ENCODE peak calls at places on chromosomes 11 and 22, in nine cellular contexts. Y, K, G, U, M, V, Q, R and D are unnamed samples.

GRCh38 chr22:42160830-42161696 is 30.5 kb upstream of the CYP2D6 start:
- DNase-seq in Y (no peak), K (no peak), V (no peak), Q (peak; percentile 14), U (no peak), G (no peak), R (no peak), M (no peak), D (no peak)

GRCh38 chr11:86510097-86510496 is 135.4 kb downstream of the CCDC81 start:
- DNase-seq in R (no peak), M (no peak), U (no peak), V (no peak), Y (no peak), Q (no peak), G (no peak), K (no peak), D (no peak)

GRCh38 chr11:104041792-104042191 is 5.4 kb downstream of the DDI1 start:
- DNase-seq in Q (no peak), R (no peak), K (no peak), M (no peak), Y (no peak), U (no peak), G (no peak), V (no peak), D (no peak)

GRCh38 chr22:27686534-27686933 is 115.0 kb downstream of the MN1 start:
- DNase-seq in Y (no peak), Q (peak; percentile 69), U (peak; percentile 87), K (no peak), G (peak; percentile 95), R (peak; percentile 54), M (no peak), V (no peak), D (no peak)

GRCh38 chr11:126149759-126150236 is 61.7 kb downstream of the RPUSD4 start:
- DNase-seq in G (no peak), Y (no peak), M (no peak), U (peak; percentile 52), R (no peak), V (no peak), Q (no peak), K (no peak), D (no peak)

GRCh38 chr22:17773606-17774205 is 563 bp downstream of the BID start:
- DNase-seq in G (no peak), Y (peak; percentile 76), M (peak; percentile 78), V (peak; percentile 79), Q (peak; percentile 47), R (peak; percentile 42), K (peak; percentile 75), U (peak; percentile 34), D (no peak)

GRCh38 chr22:23712256-23712655 is 21.4 kb downstream of the RGL4 start:
- DNase-seq in U (no peak), K (no peak), Q (no peak), R (no peak), G (no peak), Y (no peak), V (no peak), M (no peak), D (no peak)

GRCh38 chr11:86660011-86660595 is 12.3 kb downstream of the ME3 start:
- DNase-seq in K (no peak), R (no peak), G (peak; percentile 72), U (no peak), V (no peak), M (no peak), Y (no peak), Q (peak; percentile 52), D (no peak)

GRCh38 chr11:88280673-88281316 is 56.7 kb downstream of the CTSC start:
- DNase-seq in G (peak; percentile 81), Q (peak; percentile 18), Y (no peak), M (no peak), V (no peak), K (no peak), R (no peak), U (peak; percentile 72), D (no peak)

GRCh38 chr11:101326141-101326540 is 196.5 kb upstream of the PGR start:
- DNase-seq in Q (no peak), G (no peak), K (no peak), V (no peak), Y (no peak), R (no peak), U (no peak), M (no peak), D (no peak)

GRCh38 chr11:71096751-71097388 is 155.5 kb downstream of the SHANK2 start:
- DNase-seq in R (no peak), Y (no peak), G (no peak), U (no peak), Q (no peak), V (no peak), K (no peak), M (no peak), D (no peak)

GRCh38 chr11:111148953-111149352 is 96.6 kb upstream of the POU2AF2 start:
- DNase-seq in U (peak; percentile 3), R (no peak), M (no peak), Q (no peak), Y (no peak), G (peak; percentile 70), V (no peak), K (no peak), D (no peak)

GRCh38 chr11:1223346-1224108 is 661 bp downstream of the MUC5B start:
- DNase-seq in G (no peak), Y (no peak), Q (no peak), V (no peak), R (no peak), K (no peak), M (peak; percentile 38), U (no peak), D (no peak)

GRCh38 chr11:96567193-96567592 is 177.4 kb downstream of the JRKL start:
- DNase-seq in K (no peak), Y (no peak), M (no peak), Q (no peak), U (no peak), R (no peak), G (peak; percentile 10), V (no peak), D (no peak)

GRCh38 chr11:98711011-98711410 is 309.7 kb upstream of the CNTN5 start:
- DNase-seq in G (no peak), R (no peak), K (no peak), V (no peak), M (no peak), Q (no peak), U (no peak), Y (no peak), D (no peak)

GRCh38 chr11:118241191-118242098 is 10.7 kb downstream of the MPZL3 start:
- DNase-seq in Q (peak; percentile 57), K (peak; percentile 75), R (peak; percentile 33), U (peak; percentile 93), Y (peak; percentile 62), G (peak; percentile 63), V (no peak), M (peak; percentile 51), D (no peak)

GRCh38 chr11:133531971-133532651 is at the start of gene OPCML:
- DNase-seq in G (no peak), U (no peak), V (no peak), K (no peak), Q (no peak), M (no peak), R (no peak), Y (no peak), D (no peak)

GRCh38 chr22:44570476-44571445 is 72.7 kb upstream of the RTL6 start:
- DNase-seq in V (no peak), U (no peak), K (no peak), R (no peak), G (no peak), Y (no peak), Q (no peak), M (no peak), D (peak; percentile 14)

GRCh38 chr22:24758164-24758799 is 16.2 kb downstream of the PIWIL3 start:
- DNase-seq in G (peak; percentile 74), V (peak; percentile 64), M (peak; percentile 63), Y (no peak), Q (peak; percentile 71), R (peak; percentile 66), K (peak; percentile 65), U (peak; percentile 70), D (no peak)

GRCh38 chr22:38302906-38303305 is 14.3 kb downstream of the CSNK1E start:
- DNase-seq in Y (no peak), U (no peak), K (no peak), M (no peak), G (no peak), V (no peak), R (no peak), Q (no peak), D (no peak)

GRCh38 chr22:38299001-38299651 is 18.1 kb downstream of the CSNK1E start:
- DNase-seq in M (no peak), U (no peak), Q (peak; percentile 91), Y (no peak), K (no peak), G (no peak), R (peak; percentile 57), V (no peak), D (no peak)

GRCh38 chr22:38298312-38299000 is 18.8 kb downstream of the CSNK1E start:
- DNase-seq in Q (peak; percentile 100), G (peak; percentile 90), M (peak; percentile 64), R (no peak), U (no peak), V (peak; percentile 53), K (peak; percentile 54), Y (no peak), D (no peak)

GRCh38 chr22:38299758-38300157 is 17.5 kb downstream of the CSNK1E start:
- DNase-seq in K (no peak), Q (peak; percentile 68), G (no peak), M (no peak), U (no peak), V (no peak), R (no peak), Y (no peak), D (no peak)

GRCh38 chr22:38300197-38300945 is 16.9 kb downstream of the CSNK1E start:
- DNase-seq in G (no peak), V (no peak), K (no peak), Y (no peak), R (no peak), M (no peak), Q (no peak), U (no peak), D (no peak)
- TF ChIP-seq CTCF in G (no peak), V (no peak), K (no peak), Y (no peak), R (no peak), M (no peak), Q (no peak), U (no peak), D (no peak)

GRCh38 chr22:34992672-34993071 is 73.3 kb upstream of the ISX start:
- DNase-seq in Y (no peak), Q (no peak), R (no peak), M (no peak), U (no peak), V (no peak), K (peak; percentile 56), G (no peak), D (no peak)
- TF ChIP-seq CTCF in Y (no peak), Q (no peak), R (no peak), M (no peak), U (no peak), V (no peak), K (peak; percentile 3), G (no peak), D (no peak)

GRCh38 chr22:36873614-36874308 is 13.0 kb downstream of the NCF4 start:
- DNase-seq in U (peak; percentile 82), K (peak; percentile 88), V (peak; percentile 33), Q (peak; percentile 97), Y (peak; percentile 65), M (peak; percentile 73), R (peak; percentile 40), G (peak; percentile 82), D (no peak)
- TF ChIP-seq CTCF in U (peak; percentile 74), K (peak; percentile 44), V (peak; percentile 65), Q (peak; percentile 51), Y (peak; percentile 57), M (peak; percentile 28), R (peak; percentile 76), G (peak; percentile 72), D (no peak)

GRCh38 chr11:131668867-131669780 is 298.7 kb downstream of the NTM start:
- DNase-seq in R (peak; percentile 46), M (peak; percentile 72), V (peak; percentile 56), Y (no peak), U (peak; percentile 32), K (peak; percentile 56), Q (peak; percentile 0), G (peak; percentile 22), D (no peak)
- TF ChIP-seq CTCF in R (peak; percentile 37), M (peak; percentile 40), V (peak; percentile 93), Y (peak; percentile 93), U (peak; percentile 83), K (peak; percentile 85), Q (no peak), G (peak; percentile 70), D (no peak)